ENCODE peak calls at places on chromosomes 3 and 15, in four cellular contexts. A is M059J, Z is EL, L is NCI-H1105. K is an unnamed sample.

GRCh38 chr15:28106294-28107110 is 7.4 kb upstream of the OCA2 start:
- DNase-seq in A (no peak), Z (peak; percentile 13), L (no peak), K (no peak)

GRCh38 chr3:141331370-141332318 is 36.7 kb upstream of the ZBTB38 start:
- DNase-seq in A (peak; percentile 100), Z (peak; percentile 100), L (no peak), K (peak; percentile 81)

GRCh38 chr15:39969002-39969394 is 35.1 kb downstream of the EIF2AK4 start:
- DNase-seq in A (no peak), Z (no peak), L (no peak), K (no peak)

GRCh38 chr3:14587733-14588360 is 47.7 kb upstream of the GRIP2 start:
- DNase-seq in A (peak; percentile 89), Z (peak; percentile 81), L (no peak), K (no peak)

GRCh38 chr3:112814256-112814655 is 32.4 kb downstream of the CD200R1L start:
- DNase-seq in A (peak; percentile 68), Z (peak; percentile 57), L (no peak), K (no peak)

GRCh38 chr15:99105516-99106341 is 849 bp downstream of the SYNM start:
- DNase-seq in A (no peak), Z (peak; percentile 74), L (peak; percentile 53), K (peak; percentile 53)

GRCh38 chr15:79682851-79683288 is 213.9 kb downstream of the MTHFS start:
- DNase-seq in A (peak; percentile 16), Z (peak; percentile 78), L (no peak), K (no peak)

GRCh38 chr3:39130693-39131265 is 22.6 kb downstream of the CSRNP1 start:
- DNase-seq in A (no peak), Z (no peak), L (no peak), K (no peak)

GRCh38 chr15:46127361-46127874 is 492.6 kb downstream of the SQOR start:
- DNase-seq in A (peak; percentile 76), Z (peak; percentile 65), L (no peak), K (no peak)

GRCh38 chr3:15812183-15812582 is 14.4 kb upstream of the ANKRD28 start:
- DNase-seq in A (peak; percentile 29), Z (peak; percentile 27), L (no peak), K (no peak)

GRCh38 chr15:58240191-58240932 is 102.2 kb downstream of the AQP9 start:
- DNase-seq in A (no peak), Z (no peak), L (no peak), K (no peak)

GRCh38 chr3:56654460-56654859 is 28.6 kb downstream of the TASOR start:
- DNase-seq in A (no peak), Z (no peak), L (no peak), K (no peak)

GRCh38 chr3:34213481-34213880 is 415.1 kb downstream of the PDCD6IP start:
- DNase-seq in A (no peak), Z (no peak), L (no peak), K (no peak)

GRCh38 chr15:77030042-77030927 is 35.4 kb downstream of the PSTPIP1 start:
- DNase-seq in A (no peak), Z (no peak), L (no peak), K (no peak)

GRCh38 chr3:171506743-171507319 is 46.6 kb upstream of the TNIK start:
- DNase-seq in A (no peak), Z (no peak), L (no peak), K (no peak)

GRCh38 chr3:8239718-8240698 is 261.6 kb upstream of the LMCD1 start:
- DNase-seq in A (peak; percentile 25), Z (peak; percentile 45), L (no peak), K (no peak)

GRCh38 chr3:85800676-85801075 is 841.9 kb downstream of the CADM2 start:
- DNase-seq in A (no peak), Z (no peak), L (no peak), K (no peak)

GRCh38 chr3:16148783-16149182 is 25.7 kb upstream of the GALNT15 start:
- DNase-seq in A (peak; percentile 87), Z (peak; percentile 53), L (peak; percentile 16), K (peak; percentile 58)

GRCh38 chr15:55239440-55240124 is 42.8 kb upstream of the RSL24D1 start:
- DNase-seq in A (no peak), Z (no peak), L (no peak), K (no peak)

GRCh38 chr3:62325896-62326295 is 47.5 kb downstream of the FEZF2 start:
- DNase-seq in A (no peak), Z (no peak), L (no peak), K (no peak)

GRCh38 chr3:114121996-114122709 is 56.7 kb downstream of the DRD3 start:
- DNase-seq in A (peak; percentile 92), Z (peak; percentile 44), L (peak; percentile 69), K (no peak)

GRCh38 chr15:55824857-55825613 is 82.1 kb upstream of the PRTG start:
- DNase-seq in A (no peak), Z (no peak), L (no peak), K (no peak)

GRCh38 chr15:99452010-99452409 is 113.8 kb upstream of the MEF2A start:
- DNase-seq in A (no peak), Z (no peak), L (no peak), K (no peak)

GRCh38 chr3:73484656-73485248 is 140.0 kb downstream of the PDZRN3 start:
- DNase-seq in A (no peak), Z (peak; percentile 42), L (no peak), K (no peak)